ENCODE peak calls at places on chromosomes 12 and 14, in four cellular contexts. D is RWPE1, I is GM13977, R is RWPE2. J is an unnamed sample.

GRCh38 chr12:78315018-78315417 is 484.3 kb downstream of the NAV3 start:
- DNase-seq in D (no peak), I (no peak), R (no peak), J (no peak)

GRCh38 chr12:122834229-122834920 is 882 bp upstream of the HIP1R start:
- DNase-seq in D (peak), I (peak), R (peak), J (peak)

GRCh38 chr12:12294215-12295005 is 27.6 kb upstream of the LRP6 start:
- DNase-seq in D (no peak), I (no peak), R (no peak), J (no peak)

GRCh38 chr12:113776536-113776935 is 189.6 kb downstream of the RBM19 start:
- DNase-seq in D (no peak), I (no peak), R (no peak), J (no peak)

GRCh38 chr12:107884769-107885694 is 110.5 kb downstream of the ASCL4 start:
- DNase-seq in D (peak), I (peak), R (no peak), J (peak)

GRCh38 chr14:105330491-105330895 is 15.9 kb downstream of the PACS2 start:
- DNase-seq in D (peak), I (no peak), R (peak), J (no peak)

GRCh38 chr12:55875704-55876103 is 33.0 kb upstream of the MMP19 start:
- DNase-seq in D (no peak), I (no peak), R (no peak), J (no peak)

GRCh38 chr14:23437142-23438129 is 2.0 kb upstream of the MYH7 start:
- DNase-seq in D (no peak), I (no peak), R (peak), J (no peak)

GRCh38 chr14:51897791-51898190 is 37.4 kb downstream of the GNG2 start:
- DNase-seq in D (no peak), I (no peak), R (no peak), J (no peak)

GRCh38 chr14:33056213-33056612 is 117.5 kb downstream of the NPAS3 start:
- DNase-seq in D (no peak), I (no peak), R (no peak), J (no peak)

GRCh38 chr12:70005864-70006618 is 181.0 kb downstream of the MYRFL start:
- DNase-seq in D (no peak), I (no peak), R (no peak), J (no peak)

GRCh38 chr14:74763803-74764531 is 851 bp downstream of the YLPM1 start:
- DNase-seq in D (peak), I (no peak), R (no peak), J (no peak)

GRCh38 chr12:12449533-12450025 is 92.7 kb downstream of the BORCS5 start:
- DNase-seq in D (peak), I (no peak), R (no peak), J (no peak)

GRCh38 chr14:98867726-98868125 is 404.3 kb downstream of the BCL11B start:
- DNase-seq in D (no peak), I (no peak), R (no peak), J (no peak)

GRCh38 chr12:57693317-57693658 is 644 bp upstream of the OS9 start:
- DNase-seq in D (no peak), I (no peak), R (no peak), J (no peak)

DNA sequence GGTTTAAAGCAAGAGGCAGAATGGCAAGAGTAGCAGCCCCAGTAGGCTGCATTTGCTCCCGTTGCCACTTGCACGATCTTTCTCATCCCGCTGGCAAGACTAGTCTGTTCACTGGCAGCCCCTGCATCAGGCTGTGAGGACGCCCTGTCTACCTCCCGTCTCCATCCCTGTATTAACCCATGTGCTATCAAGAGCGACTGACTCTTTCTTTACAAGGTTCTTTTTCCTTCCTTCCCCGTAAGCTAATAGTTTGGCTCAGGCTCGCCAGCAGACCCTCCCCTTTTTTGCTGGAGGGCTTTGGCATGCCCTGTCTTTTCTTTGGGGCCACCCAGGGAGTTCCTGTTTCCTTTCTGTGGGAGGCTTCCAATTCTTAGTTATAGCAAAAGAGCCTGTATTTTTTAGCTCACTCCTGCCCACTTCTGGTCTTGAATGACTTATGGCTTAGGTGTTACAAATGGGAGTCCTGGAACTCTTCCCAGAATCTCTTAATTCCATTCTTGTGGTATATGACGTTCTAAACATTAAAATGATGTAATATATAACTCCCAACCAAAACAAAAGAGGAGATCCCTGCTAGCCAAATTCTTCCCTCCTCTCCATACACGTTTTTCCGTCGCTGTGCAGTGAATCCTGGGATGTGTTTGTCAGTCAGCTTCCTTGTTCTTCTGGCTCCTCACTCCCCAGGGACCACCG is 149.0 kb downstream of the PRKCH start:
- DNase-seq in D (peak), I (no peak), R (no peak), J (no peak)
- TF ChIP-seq CTCF in D (no peak), I (no peak), R (peak), J (no peak)

GRCh38 chr14:85528080-85528881 is 1.7 kb upstream of the FLRT2 start:
- DNase-seq in D (peak), I (no peak), R (no peak), J (no peak)
- TF ChIP-seq CTCF in D (peak), I (no peak), R (peak), J (no peak)

GRCh38 chr12:76697849-76698248 is 66.1 kb upstream of the ZDHHC17 start:
- DNase-seq in D (no peak), I (no peak), R (no peak), J (no peak)
- TF ChIP-seq CTCF in D (no peak), I (no peak), R (no peak), J (no peak)

DNA sequence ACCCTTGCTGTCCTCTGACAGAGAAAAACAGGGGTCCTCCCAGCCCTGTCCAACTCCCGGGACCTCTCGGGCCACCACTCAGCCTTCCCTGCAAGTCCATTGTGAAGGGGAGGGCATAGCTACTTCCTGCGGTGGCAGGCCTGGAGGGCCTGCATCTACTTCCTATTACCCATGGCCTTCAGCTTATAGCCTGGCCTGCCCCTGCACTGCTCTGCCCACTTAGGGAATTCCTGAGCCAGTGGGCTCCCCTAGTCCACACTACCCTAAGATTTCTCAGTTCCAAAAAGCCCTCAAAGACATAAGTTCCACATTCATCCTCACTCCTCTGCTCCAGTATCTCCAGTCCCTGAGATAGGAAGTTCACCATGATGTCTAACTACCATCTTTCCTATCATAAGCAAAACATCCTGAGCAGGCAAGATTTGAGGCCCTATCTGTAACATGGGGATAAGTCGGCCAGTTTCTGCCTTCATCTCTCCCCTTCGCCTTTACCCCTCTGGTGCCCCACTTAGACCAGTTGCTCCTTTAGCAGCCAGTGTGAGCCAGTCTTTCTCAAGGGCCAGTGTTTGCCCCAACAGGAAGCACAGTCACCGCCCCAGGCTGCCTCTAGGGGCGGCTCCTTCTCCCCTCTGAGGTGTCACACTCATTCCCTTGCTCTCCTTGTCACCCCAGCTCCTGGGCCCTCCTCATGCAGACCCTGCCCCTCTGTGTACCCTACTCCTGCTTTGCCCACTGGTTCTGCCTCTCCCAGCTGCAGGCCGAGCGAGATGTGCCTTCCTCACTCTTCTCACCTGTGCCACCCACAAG is 10.9 kb downstream of the HDAC7 start:
- DNase-seq in D (no peak), I (no peak), R (no peak), J (no peak)
- TF ChIP-seq CTCF in D (no peak), I (peak), R (no peak), J (no peak)

GRCh38 chr14:60508707-60509437 is at the start of gene SIX6:
- DNase-seq in D (peak), I (no peak), R (peak), J (no peak)

GRCh38 chr14:60510976-60511599 is 2.1 kb downstream of the SIX6 start:
- DNase-seq in D (no peak), I (no peak), R (no peak), J (no peak)

GRCh38 chr14:60510254-60510975 is 1.5 kb downstream of the SIX6 start:
- DNase-seq in D (no peak), I (no peak), R (no peak), J (no peak)

GRCh38 chr14:60508363-60508706 is 611 bp upstream of the SIX6 start:
- DNase-seq in D (no peak), I (no peak), R (no peak), J (no peak)

DNA sequence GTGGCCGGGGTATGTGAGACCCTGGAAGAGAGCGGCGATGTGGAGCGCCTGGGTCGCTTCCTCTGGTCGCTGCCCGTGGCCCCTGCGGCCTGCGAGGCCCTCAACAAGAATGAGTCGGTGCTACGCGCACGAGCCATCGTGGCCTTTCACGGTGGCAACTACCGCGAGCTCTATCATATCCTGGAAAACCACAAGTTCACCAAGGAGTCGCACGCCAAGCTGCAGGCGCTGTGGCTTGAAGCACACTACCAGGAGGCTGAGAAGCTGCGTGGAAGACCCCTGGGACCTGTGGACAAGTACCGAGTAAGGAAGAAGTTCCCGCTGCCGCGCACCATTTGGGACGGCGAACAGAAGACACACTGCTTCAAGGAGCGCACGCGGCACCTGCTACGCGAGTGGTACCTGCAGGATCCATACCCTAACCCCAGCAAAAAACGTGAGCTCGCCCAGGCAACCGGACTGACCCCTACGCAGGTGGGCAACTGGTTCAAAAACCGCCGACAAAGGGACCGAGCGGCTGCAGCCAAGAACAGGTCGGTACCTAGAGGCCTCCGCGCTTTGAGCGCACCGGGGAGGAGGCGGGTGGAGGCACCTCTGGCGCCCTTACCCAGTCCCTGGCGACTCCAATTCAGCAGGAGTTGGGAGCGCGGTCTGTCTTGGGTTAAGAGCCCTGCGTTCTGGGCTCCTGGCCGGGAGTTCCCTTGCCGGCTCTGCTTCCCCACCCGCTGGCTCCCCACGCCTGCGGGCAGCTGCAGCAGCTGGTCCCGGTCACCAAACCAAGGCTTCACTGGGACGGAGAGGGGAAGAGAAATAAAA is 700 bp downstream of the SIX6 start:
- DNase-seq in D (no peak), I (no peak), R (no peak), J (no peak)
- TF ChIP-seq CTCF in D (no peak), I (no peak), R (no peak), J (no peak)

DNA sequence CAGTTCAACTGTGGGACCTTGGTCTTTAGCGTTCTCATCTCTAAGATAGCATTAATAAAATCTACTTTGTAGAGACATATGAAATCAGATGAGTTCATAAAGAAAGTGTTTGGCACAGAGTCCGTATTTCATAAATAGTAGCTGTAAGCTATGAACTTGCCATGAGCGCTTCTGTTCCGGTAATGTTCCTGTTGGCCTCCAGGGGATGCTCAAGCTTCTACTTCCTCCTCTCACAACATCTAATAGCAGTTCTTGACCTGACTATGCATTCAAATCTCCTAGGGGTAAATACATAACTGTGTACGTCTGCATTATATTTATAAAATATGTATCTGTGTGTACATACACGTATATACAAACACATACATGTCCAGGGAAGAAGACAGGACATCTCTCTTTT is 288.2 kb upstream of the TMPO start:
- DNase-seq in D (no peak), I (no peak), R (no peak), J (no peak)
- TF ChIP-seq CTCF in D (no peak), I (peak), R (peak), J (no peak)

J was measured in B cell.